ENCODE peak calls at places on chromosomes 11 and 22, in seven cellular contexts. S is adrenal gland; B is gastrocnemius medialis; K is HCT116; V is ovary; I is effector memory CD4-positive, alpha-beta T cell; A is A549. R is an unnamed sample. For H3K4me1, the result is how much of the 10 kb centered on the place peaks cover.

GRCh38 chr22:43917523-43917922 is 6.1 kb upstream of the PNPLA3 start:
- DNase-seq in S (no peak), B (no peak), K (no peak), V (no peak), I (no peak), A (no peak), R (no peak)

GRCh38 chr11:23021287-23021863 is 161.1 kb upstream of the CCDC179 start:
- DNase-seq in S (peak), B (no peak), K (no peak), V (no peak), I (no peak), A (peak), R (no peak)

GRCh38 chr11:134575504-134576230 is 163.6 kb upstream of the B3GAT1 start:
- DNase-seq in S (no peak), B (no peak), K (no peak), V (no peak), I (no peak), A (no peak), R (no peak)

GRCh38 chr11:103609117-103610066 is 427.0 kb upstream of the DDI1 start:
- DNase-seq in S (no peak), B (no peak), K (peak), V (no peak), I (no peak), A (peak), R (no peak)

GRCh38 chr11:104286129-104286528 is 122.2 kb upstream of the PDGFD start:
- DNase-seq in S (no peak), B (no peak), K (no peak), V (no peak), I (no peak), A (no peak), R (no peak)

GRCh38 chr22:33922268-33922667 is 2.0 kb upstream of the LARGE1 start:
- DNase-seq in S (peak), B (no peak), K (no peak), V (peak), I (no peak), A (no peak), R (peak)

GRCh38 chr11:93614111-93614784 is 47.2 kb upstream of the CEP295 start:
- DNase-seq in S (no peak), B (no peak), K (peak), V (no peak), I (no peak), A (peak), R (no peak)

GRCh38 chr11:13343931-13344717 is 66.5 kb downstream of the BMAL1 start:
- DNase-seq in S (peak), B (no peak), K (no peak), V (peak), I (peak), A (peak), R (peak)

GRCh38 chr11:134139303-134139872 is 70.5 kb downstream of the JAM3 start:
- DNase-seq in S (no peak), B (no peak), K (no peak), V (no peak), I (no peak), A (no peak), R (no peak)

GRCh38 chr11:114145166-114145695 is 85.7 kb downstream of the ZBTB16 start:
- DNase-seq in S (no peak), B (no peak), K (no peak), V (no peak), I (no peak), A (no peak), R (no peak)

GRCh38 chr11:114138411-114138810 is 78.9 kb downstream of the ZBTB16 start:
- DNase-seq in S (peak), B (no peak), K (no peak), V (no peak), I (no peak), A (no peak), R (no peak)

GRCh38 chr11:114140826-114141225 is 81.3 kb downstream of the ZBTB16 start:
- DNase-seq in S (peak), B (no peak), K (no peak), V (no peak), I (no peak), A (no peak), R (no peak)

GRCh38 chr11:114142646-114143045 is 83.1 kb downstream of the ZBTB16 start:
- DNase-seq in S (no peak), B (no peak), K (no peak), V (no peak), I (no peak), A (no peak), R (no peak)

GRCh38 chr11:114141863-114142590 is 82.5 kb downstream of the ZBTB16 start:
- DNase-seq in S (peak), B (no peak), K (no peak), V (no peak), I (no peak), A (no peak), R (no peak)
- H3K4me1 ChIP-seq in S (half or more), B (half or more), K (under half), V (under half), I (under half), A (under half), R (half or more)

DNA sequence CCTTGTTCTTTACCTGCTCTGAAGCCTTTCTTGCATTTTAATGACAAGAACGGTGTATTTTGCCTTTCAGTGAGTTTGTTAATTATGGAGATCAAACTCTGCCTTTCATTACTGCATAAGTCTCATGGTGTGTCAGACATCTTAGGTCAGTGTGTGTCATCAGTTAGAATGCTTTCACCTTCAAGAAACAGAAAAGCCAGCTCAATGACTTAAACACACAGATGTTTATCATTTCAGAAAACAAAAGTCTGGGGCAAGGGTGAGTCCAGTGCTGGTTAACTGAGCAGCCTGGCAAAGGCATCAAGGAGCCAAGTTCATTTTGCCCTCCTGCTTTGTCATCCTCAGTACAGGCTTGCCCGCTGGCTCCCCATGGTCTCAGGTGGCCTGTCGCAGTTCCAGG is 54.5 kb downstream of the PACS1 start:
- DNase-seq in S (no peak), B (no peak), K (no peak), V (no peak), I (no peak), A (no peak), R (no peak)
- H3K4me3 ChIP-seq in S (no peak), B (no peak), K (no peak), V (no peak), I (no peak), A (no peak), R (no peak)

DNA sequence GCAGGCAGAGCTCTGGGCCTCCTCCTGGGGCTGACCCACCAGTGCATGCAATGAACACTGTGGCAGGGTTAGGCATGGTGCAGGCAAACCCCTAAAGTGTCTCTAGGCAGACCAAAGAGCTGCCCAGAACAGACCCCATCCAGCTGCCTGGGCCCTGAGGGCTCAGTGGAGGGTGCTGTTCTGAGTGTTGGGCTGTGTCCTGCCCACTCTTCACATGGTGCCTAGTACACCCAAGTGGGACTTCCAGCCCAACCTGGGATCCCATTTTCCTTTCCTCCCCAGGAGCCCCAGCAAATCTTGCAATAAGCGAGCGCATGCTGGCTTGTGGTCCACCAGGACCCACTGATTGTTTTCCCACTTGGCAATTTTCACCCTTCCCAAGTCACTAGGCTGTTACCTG is 26.4 kb downstream of the ARVCF start:
- DNase-seq in S (no peak), B (no peak), K (no peak), V (no peak), I (no peak), A (no peak), R (no peak)
- H3K4me1 ChIP-seq in S (under half), B (under half), K (under half), V (under half), I (under half), A (under half), R (under half)

GRCh38 chr11:63846897-63847296 is 8.0 kb downstream of the MARK2 start:
- DNase-seq in S (peak), B (no peak), K (no peak), V (no peak), I (no peak), A (no peak), R (no peak)
- H3K4me3 ChIP-seq in S (no peak), B (no peak), K (peak), V (no peak), I (no peak), A (no peak), R (no peak)

GRCh38 chr22:48581821-48582469 is 1245.7 kb downstream of the BRD1 start:
- DNase-seq in S (no peak), B (no peak), K (no peak), V (no peak), I (no peak), A (no peak), R (no peak)
- H3K4me1 ChIP-seq in S (under half), B (under half), K (under half), V (under half), I (under half), A (under half), R (under half)

GRCh38 chr22:21669026-21669425 is 3.2 kb downstream of the PPIL2 start:
- DNase-seq in S (no peak), B (no peak), K (no peak), V (no peak), I (no peak), A (no peak), R (no peak)
- H3K4me3 ChIP-seq in S (no peak), B (no peak), K (no peak), V (no peak), I (no peak), A (no peak), R (no peak)